ENCODE peak calls at places on chromosomes 3 and 15, in nine cellular contexts. X is COLO829; G is SHP77 treated with DMSO at 0.1 percent for 48 hours; K is heart right ventricle; V is ecto neural progenitor cell; Z is GM06990; B is activated T-cell treated with anti-CD3 and anti-CD28 coated beads for 4 hours; P is stimulated activated CD8-positive, alpha-beta memory T cell treated with anti-CD3 and anti-CD28 coated beads, Interleukin-4, amount 100 ng/mL, for 4 hours; S is GOT3. W is an unnamed sample.

GRCh38 chr3:158105710-158106438 is at the start of gene SHOX2:
- DNase-seq in K (peak; percentile 19), V (peak; percentile 80), G (peak; percentile 29), Z (peak; percentile 46), X (no peak), P (no peak), S (peak; percentile 44), B (no peak), W (peak; percentile 53)

GRCh38 chr15:60744826-60745225 is 265.9 kb upstream of the ICE2 start:
- DNase-seq in G (no peak), P (no peak), X (no peak), V (no peak), Z (no peak), S (no peak), K (peak; percentile 32), B (no peak), W (no peak)

GRCh38 chr15:41256577-41257038 is 25.5 kb downstream of the CHP1 start:
- DNase-seq in K (no peak), Z (no peak), S (no peak), P (no peak), X (no peak), B (no peak), V (no peak), G (no peak), W (peak; percentile 51)

GRCh38 chr3:123075359-123075758 is 8.5 kb downstream of the PDIA5 start:
- DNase-seq in G (no peak), K (no peak), P (no peak), Z (no peak), B (no peak), S (no peak), V (no peak), X (peak; percentile 77), W (peak; percentile 72)

GRCh38 chr3:186980989-186981388 is 50.7 kb downstream of the ST6GAL1 start:
- DNase-seq in S (no peak), Z (no peak), B (no peak), K (no peak), G (no peak), P (no peak), X (no peak), V (no peak), W (no peak)

GRCh38 chr3:195122261-195122660 is 148.7 kb downstream of the XXYLT1 start:
- DNase-seq in G (no peak), V (no peak), P (no peak), S (no peak), Z (no peak), K (no peak), B (no peak), X (no peak), W (no peak)

GRCh38 chr3:169334994-169335393 is 328.5 kb downstream of the MECOM start:
- DNase-seq in Z (no peak), X (no peak), G (no peak), S (no peak), P (no peak), V (no peak), B (no peak), K (no peak), W (no peak)

GRCh38 chr3:42822828-42823227 is 13.6 kb downstream of the ACKR2 start:
- DNase-seq in S (no peak), X (no peak), B (no peak), Z (no peak), K (no peak), G (no peak), V (no peak), P (no peak), W (no peak)

GRCh38 chr15:44719293-44719999 is 8.1 kb downstream of the B2M start:
- DNase-seq in Z (peak; percentile 74), S (no peak), X (no peak), P (no peak), K (no peak), B (no peak), V (no peak), G (no peak), W (no peak)

GRCh38 chr3:183492849-183493179 is 62.7 kb downstream of the KLHL6 start:
- DNase-seq in S (no peak), Z (no peak), B (no peak), V (no peak), G (no peak), K (no peak), P (no peak), X (no peak), W (peak; percentile 25)

GRCh38 chr3:183210341-183210740 is 42.7 kb upstream of the B3GNT5 start:
- DNase-seq in G (no peak), V (no peak), S (no peak), Z (no peak), X (no peak), K (no peak), B (no peak), P (no peak), W (no peak)

GRCh38 chr3:141367038-141367730 is 1.1 kb upstream of the ZBTB38 start:
- DNase-seq in G (no peak), X (no peak), Z (no peak), P (no peak), S (no peak), K (peak; percentile 15), V (no peak), B (no peak), W (peak; percentile 99)

GRCh38 chr15:36926422-36926815 is 173.9 kb downstream of the MEIS2 start:
- DNase-seq in P (no peak), S (no peak), V (no peak), X (no peak), K (no peak), B (no peak), G (no peak), Z (no peak), W (no peak)

GRCh38 chr15:38481113-38481512 is 27.2 kb downstream of the FAM98B start:
- DNase-seq in X (no peak), G (no peak), V (no peak), P (no peak), S (no peak), B (no peak), K (no peak), Z (no peak), W (no peak)

GRCh38 chr3:13115991-13116390 is 42.8 kb upstream of the IQSEC1 start:
- DNase-seq in S (no peak), K (no peak), V (no peak), X (no peak), G (no peak), Z (no peak), B (no peak), P (no peak), W (no peak)

GRCh38 chr15:48059786-48060185 is 61.0 kb upstream of the SLC24A5 start:
- DNase-seq in X (no peak), P (no peak), Z (no peak), V (no peak), B (no peak), S (no peak), K (peak; percentile 30), G (no peak), W (no peak)

GRCh38 chr3:35688826-35689225 is 49.5 kb downstream of the ARPP21 start:
- DNase-seq in Z (no peak), X (no peak), P (no peak), K (no peak), B (no peak), V (no peak), S (no peak), G (no peak), W (no peak)

GRCh38 chr3:85270488-85270887 is 311.7 kb downstream of the CADM2 start:
- DNase-seq in V (no peak), S (no peak), K (no peak), X (no peak), B (no peak), P (no peak), Z (no peak), G (no peak), W (no peak)

GRCh38 chr15:28003302-28004037 is 95.6 kb downstream of the OCA2 start:
- DNase-seq in V (no peak), K (no peak), X (no peak), G (no peak), B (no peak), Z (no peak), S (no peak), P (no peak), W (no peak)

GRCh38 chr15:29913528-29914135 is 91.4 kb upstream of the TJP1 start:
- DNase-seq in P (no peak), B (no peak), X (no peak), G (no peak), K (no peak), V (no peak), S (no peak), Z (no peak), W (no peak)

GRCh38 chr3:184514151-184514490 is 47.5 kb upstream of the EPHB3 start:
- DNase-seq in S (no peak), X (no peak), P (no peak), Z (no peak), V (no peak), G (no peak), B (no peak), K (no peak), W (no peak)

GRCh38 chr3:50257990-50258389 is 11.0 kb upstream of the SEMA3B start:
- DNase-seq in Z (no peak), V (no peak), P (no peak), B (no peak), X (no peak), G (no peak), K (no peak), S (no peak), W (no peak)

GRCh38 chr3:70861855-70862254 is 549.4 kb upstream of the MDFIC2 start:
- DNase-seq in S (no peak), Z (no peak), B (no peak), X (peak; percentile 76), V (no peak), G (no peak), P (no peak), K (peak; percentile 24), W (peak; percentile 33)

GRCh38 chr15:32901995-32902394 is 184.2 kb downstream of the GREM1 start:
- DNase-seq in V (no peak), P (no peak), S (no peak), G (no peak), B (no peak), X (no peak), K (no peak), Z (no peak), W (no peak)

GRCh38 chr3:107892960-107893359 is 197.9 kb downstream of the CD47 start:
- DNase-seq in P (no peak), K (no peak), S (no peak), Z (no peak), X (no peak), V (no peak), G (no peak), B (no peak), W (no peak)

GRCh38 chr3:94132777-94133176 is 69.9 kb downstream of the NSUN3 start:
- DNase-seq in X (no peak), Z (no peak), G (no peak), B (no peak), P (no peak), K (no peak), S (no peak), V (no peak), W (no peak)

GRCh38 chr15:37618368-37618767 is 316.1 kb upstream of the TMCO5A start:
- DNase-seq in K (no peak), V (no peak), G (no peak), S (no peak), X (no peak), P (no peak), Z (no peak), B (no peak), W (no peak)

GRCh38 chr3:195549931-195550519 is 6.9 kb upstream of the PPP1R2 start:
- DNase-seq in G (no peak), Z (peak; percentile 52), K (no peak), B (peak; percentile 57), S (no peak), P (peak; percentile 67), V (no peak), X (no peak), W (no peak)

W was measured in NCI-H226.